ENCODE peak calls at places on chromosomes 16 and 17, in ten cellular contexts. O is dorsolateral prefrontal cortex, I is heart left ventricle, J is cardiac fibroblast, M is mucosa of descending colon, Y is colonic mucosa, G is coronary artery, Q is bronchial epithelial cell, V is foreskin fibroblast, S is heart right ventricle. L is an unnamed sample.

GRCh38 chr17:18910881-18911280 is 41.1 kb upstream of the SLC5A10 start:
- DNase-seq in S (no peak), O (no peak), Y (no peak), Q (no peak), J (no peak), G (no peak), M (no peak), I (no peak), V (peak; percentile 30), L (no peak)

GRCh38 chr16:4679854-4680636 is 13.3 kb upstream of the NUDT16L1 start:
- DNase-seq in M (peak; percentile 87), O (no peak), J (no peak), I (peak; percentile 89), V (no peak), Y (peak; percentile 81), G (no peak), S (peak; percentile 59), Q (peak; percentile 78), L (peak; percentile 91)

GRCh38 chr17:78037280-78037679 is 78.8 kb downstream of the TNRC6C start:
- DNase-seq in Y (no peak), I (no peak), M (no peak), Q (no peak), O (no peak), V (no peak), S (no peak), J (no peak), G (no peak), L (no peak)

GRCh38 chr16:27437946-27438345 is 36.0 kb downstream of the IL21R start:
- DNase-seq in J (no peak), M (no peak), V (no peak), I (no peak), G (peak; percentile 9), O (no peak), S (no peak), Y (no peak), Q (no peak), L (no peak)

GRCh38 chr17:34386925-34387550 is 24.0 kb upstream of the CCL1 start:
- DNase-seq in O (no peak), V (no peak), I (no peak), M (no peak), Y (no peak), Q (no peak), G (peak; percentile 72), J (peak; percentile 71), S (no peak), L (peak; percentile 23)

GRCh38 chr17:19880393-19880792 is 12.7 kb upstream of the ULK2 start:
- DNase-seq in J (no peak), Y (no peak), M (no peak), V (no peak), S (no peak), Q (no peak), G (no peak), O (no peak), I (no peak), L (peak; percentile 20)

GRCh38 chr16:12245088-12245922 is 268.8 kb downstream of the SNX29 start:
- DNase-seq in M (no peak), Q (no peak), O (no peak), I (no peak), G (no peak), J (no peak), S (no peak), Y (no peak), V (no peak), L (no peak)

GRCh38 chr17:82227629-82228277 is 1.1 kb upstream of the SLC16A3 start:
- DNase-seq in M (no peak), V (no peak), Y (no peak), O (no peak), Q (no peak), S (no peak), G (no peak), J (peak; percentile 8), I (no peak), L (no peak)

GRCh38 chr17:60524463-60525346 is 1.3 kb downstream of the APPBP2 start:
- DNase-seq in M (no peak), Q (peak; percentile 19), G (no peak), V (peak; percentile 26), J (peak; percentile 32), I (no peak), S (no peak), O (no peak), Y (no peak), L (peak; percentile 16)

GRCh38 chr17:22707626-22708025 is 1015.3 kb downstream of the KCNJ18 start:
- DNase-seq in Q (no peak), J (no peak), M (no peak), Y (no peak), V (no peak), I (no peak), S (no peak), O (no peak), G (no peak), L (no peak)

GRCh38 chr16:55660776-55661175 is 5.0 kb downstream of the SLC6A2 start:
- DNase-seq in S (no peak), M (no peak), J (no peak), Y (no peak), Q (no peak), I (no peak), O (no peak), V (no peak), G (no peak), L (no peak)

GRCh38 chr16:23595246-23595950 is 718 bp downstream of the NDUFAB1 start:
- DNase-seq in G (no peak), V (no peak), S (no peak), M (no peak), I (no peak), J (no peak), O (no peak), Q (no peak), Y (peak; percentile 48), L (peak; percentile 15)

GRCh38 chr16:22147853-22148252 is 14.5 kb upstream of the SDR42E2 start:
- DNase-seq in O (no peak), S (no peak), V (no peak), G (no peak), I (no peak), Q (no peak), M (no peak), J (no peak), Y (no peak), L (no peak)

GRCh38 chr17:75873587-75874322 is 4.6 kb downstream of the TRIM47 start:
- DNase-seq in S (no peak), G (no peak), Y (no peak), Q (no peak), O (no peak), I (no peak), M (no peak), J (no peak), V (no peak), L (no peak)
- H3K4me3 ChIP-seq in S (no peak overlapping the region), G (peak overlapping the region; percentile 51), Y (no peak overlapping the region), Q (no peak overlapping the region), O (no peak overlapping the region), I (no peak overlapping the region), M (no peak overlapping the region), J (no peak overlapping the region), V (no peak overlapping the region), L (no peak overlapping the region)

GRCh38 chr16:592518-593306 is 2.8 kb downstream of the RAB40C start:
- DNase-seq in I (no peak), J (peak; percentile 26), Y (peak; percentile 68), O (peak; percentile 75), G (no peak), V (no peak), M (peak; percentile 75), S (no peak), Q (peak; percentile 95), L (peak; percentile 36)
- TF ChIP-seq CTCF in I (no peak), J (no peak), Y (no peak), O (no peak), G (no peak), V (no peak), M (no peak), S (no peak), Q (peak; percentile 90), L (no peak)

DNA sequence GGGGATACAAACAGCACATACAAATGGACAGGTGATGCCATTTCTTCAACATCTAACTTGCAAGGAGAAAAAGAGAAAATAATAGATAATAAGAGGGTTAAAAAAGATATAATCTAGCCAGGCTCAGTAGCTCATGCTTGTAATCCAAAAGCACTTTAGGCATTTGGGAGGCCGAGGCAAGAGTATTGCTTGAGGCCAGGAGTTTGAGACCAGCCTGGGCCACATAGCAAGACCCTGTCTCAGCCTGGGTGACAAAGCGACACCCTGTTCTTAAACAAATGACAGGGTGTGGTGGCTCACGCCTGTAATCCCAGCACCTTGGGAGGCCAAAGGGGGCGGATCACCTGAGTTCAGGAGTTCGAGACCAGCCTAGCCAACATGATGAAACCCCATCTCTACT is 19.3 kb downstream of the C16orf87 start:
- DNase-seq in Q (no peak), G (no peak), Y (no peak), J (no peak), O (no peak), V (no peak), S (no peak), I (no peak), M (no peak), L (no peak)
- H3K4me3 ChIP-seq in Q (no peak overlapping the region), G (no peak overlapping the region), Y (no peak overlapping the region), J (no peak overlapping the region), O (no peak overlapping the region), V (no peak overlapping the region), S (no peak overlapping the region), I (no peak overlapping the region), M (no peak overlapping the region), L (no peak overlapping the region)

GRCh38 chr17:11899494-11899893 is 97.8 kb downstream of the ZNF18 start:
- DNase-seq in O (no peak), I (no peak), J (no peak), Y (no peak), M (no peak), Q (no peak), S (no peak), V (no peak), G (no peak), L (no peak)
- TF ChIP-seq CTCF in O (no peak), I (no peak), J (no peak), Y (no peak), M (no peak), Q (no peak), S (no peak), V (no peak), G (no peak), L (no peak)

GRCh38 chr16:53372942-53373871 is 61.1 kb upstream of the RBL2 start:
- DNase-seq in Y (peak; percentile 90), J (no peak), V (peak; percentile 1), G (no peak), M (peak; percentile 91), O (no peak), S (peak; percentile 7), I (peak; percentile 69), Q (peak; percentile 51), L (no peak)
- H3K4me3 ChIP-seq in Y (peak overlapping the region; percentile 36), J (peak overlapping the region; percentile 1), V (no peak overlapping the region), G (no peak overlapping the region), M (no peak overlapping the region), O (no peak overlapping the region), S (peak overlapping the region; percentile 25), I (no peak overlapping the region), Q (peak overlapping the region; percentile 47), L (no peak overlapping the region)

GRCh38 chr16:85862476-85863383 is 36.2 kb upstream of the IRF8 start:
- DNase-seq in I (no peak), M (no peak), V (no peak), S (no peak), O (no peak), J (no peak), Y (peak; percentile 12), Q (no peak), G (no peak), L (no peak)
- TF ChIP-seq CTCF in I (no peak), M (no peak), V (no peak), S (no peak), O (no peak), J (no peak), Y (no peak), Q (no peak), G (no peak), L (no peak)

L was measured in fibroblast of mammary gland.